ENCODE peak calls at places on chromosomes 4 and X, in five cellular contexts. H, E, R, T and P are unnamed samples.

GRCh38 chrX:53263597-53264094 is 17.7 kb downstream of the IQSEC2 start:
- DNase-seq in R (no peak), T (no peak), E (no peak), H (peak; percentile 53), P (no peak)

GRCh38 chrX:75522565-75523411 is at the start of gene ZDHHC15:
- DNase-seq in H (peak; percentile 29), E (no peak), R (peak; percentile 27), T (peak; percentile 45), P (peak; percentile 61)

GRCh38 chrX:153640045-153640686 is 6.8 kb upstream of the DUSP9 start:
- DNase-seq in T (no peak), E (no peak), H (no peak), R (no peak), P (no peak)

GRCh38 chr4:95360256-95360903 is 188.4 kb downstream of the UNC5C start:
- DNase-seq in R (no peak), E (no peak), T (no peak), H (no peak), P (no peak)

GRCh38 chr4:134539729-134540231 is 338.2 kb upstream of the PABPC4L start:
- DNase-seq in H (no peak), R (no peak), T (no peak), E (no peak), P (no peak)

GRCh38 chrX:45505214-45505613 is 304.5 kb upstream of the DIPK2B start:
- DNase-seq in R (no peak), H (peak; percentile 7), E (no peak), T (no peak), P (no peak)

GRCh38 chr4:66506985-66507384 is 836.7 kb upstream of the EPHA5 start:
- DNase-seq in T (no peak), H (no peak), R (no peak), E (no peak), P (no peak)

GRCh38 chrX:115367956-115368355 is 78.4 kb downstream of the LUZP4 start:
- DNase-seq in R (no peak), H (no peak), E (no peak), T (no peak), P (no peak)

GRCh38 chrX:74450803-74451449 is 29.6 kb downstream of the SLC16A2 start:
- DNase-seq in T (no peak), R (no peak), E (peak; percentile 44), H (peak; percentile 73), P (no peak)

GRCh38 chr4:85372986-85373385 is 102.0 kb upstream of the ARHGAP24 start:
- DNase-seq in T (no peak), R (no peak), H (no peak), E (no peak), P (no peak)

GRCh38 chrX:13180807-13181206 is 136.4 kb upstream of the FAM9C start:
- DNase-seq in R (no peak), E (no peak), T (no peak), H (peak; percentile 7), P (no peak)

GRCh38 chrX:7746861-7747260 is 96.1 kb upstream of the VCX start:
- DNase-seq in E (no peak), H (no peak), R (no peak), T (no peak), P (no peak)

GRCh38 chr4:142563682-142564291 is 282.3 kb downstream of the INPP4B start:
- DNase-seq in R (no peak), E (no peak), T (no peak), H (no peak), P (no peak)

GRCh38 chr4:183098080-183098722 is 856 bp upstream of the WWC2 start:
- DNase-seq in T (peak; percentile 8), R (peak; percentile 35), H (peak; percentile 85), E (no peak), P (peak; percentile 61)

GRCh38 chr4:140309124-140309870 is 64.1 kb upstream of the SCOC start:
- DNase-seq in H (peak; percentile 46), R (no peak), E (no peak), T (no peak), P (no peak)

GRCh38 chr4:2725380-2725779 is 30.8 kb downstream of the TNIP2 start:
- DNase-seq in E (no peak), T (no peak), R (no peak), H (no peak), P (no peak)

GRCh38 chrX:85808217-85808616 is 239.1 kb downstream of the CHM start:
- DNase-seq in E (no peak), R (no peak), T (no peak), H (no peak), P (no peak)

GRCh38 chrX:52852110-52852872 is 15.6 kb downstream of the XAGE3 start:
- DNase-seq in H (no peak), T (no peak), R (no peak), E (no peak), P (no peak)